ENCODE peak calls at places on chromosomes 12 and 14, in four cellular contexts. F is mesendoderm, H is thyroid gland, R is sigmoid colon. Z is an unnamed sample. For H3K27me3, the result is how much of the 10 kb centered on the place peaks cover.

GRCh38 chr12:96233941-96234461 is 39.8 kb downstream of the ELK3 start:
- DNase-seq in F (no peak), H (peak), R (peak), Z (peak)

GRCh38 chr14:91870001-91870400 is 2.7 kb upstream of the TC2N start:
- DNase-seq in F (peak), H (no peak), R (no peak), Z (no peak)

GRCh38 chr14:22084393-22085281 is 411.0 kb upstream of the OR4E1 start:
- DNase-seq in H (no peak), F (peak), R (no peak), Z (no peak)

GRCh38 chr12:95554532-95555071 is 3.3 kb upstream of the USP44 start:
- DNase-seq in F (no peak), R (no peak), H (peak), Z (no peak)

GRCh38 chr12:104220931-104221330 is 5.4 kb downstream of the TXNRD1 start:
- DNase-seq in F (no peak), R (no peak), H (no peak), Z (no peak)

GRCh38 chr14:77529963-77530362 is 31.3 kb upstream of the ISM2 start:
- DNase-seq in H (no peak), F (no peak), R (no peak), Z (no peak)

GRCh38 chr12:129193263-129193871 is 340.1 kb downstream of the GLT1D1 start:
- DNase-seq in R (no peak), H (no peak), F (peak), Z (no peak)

GRCh38 chr14:105485720-105486332 is 860 bp upstream of the CRIP1 start:
- DNase-seq in F (peak), H (no peak), R (no peak), Z (no peak)

GRCh38 chr12:46266382-46266791 is 2.5 kb downstream of the SLC38A1 start:
- DNase-seq in R (no peak), H (no peak), F (peak), Z (no peak)

GRCh38 chr12:124484067-124484466 is 83.3 kb downstream of the NCOR2 start:
- DNase-seq in R (no peak), H (no peak), F (no peak), Z (no peak)

GRCh38 chr12:117514016-117514415 is 152.6 kb upstream of the NOS1 start:
- DNase-seq in R (no peak), H (peak), F (no peak), Z (no peak)

GRCh38 chr12:73361867-73362230 is 1089.7 kb downstream of the TRHDE start:
- DNase-seq in F (no peak), R (no peak), H (no peak), Z (no peak)

GRCh38 chr12:6368906-6369525 is 6.3 kb downstream of the SCNN1A start:
- DNase-seq in F (no peak), H (no peak), R (no peak), Z (no peak)

GRCh38 chr14:100568998-100569733 is 18.1 kb downstream of the BEGAIN start:
- DNase-seq in H (no peak), R (no peak), F (no peak), Z (no peak)

GRCh38 chr14:100573009-100573756 is 14.0 kb downstream of the BEGAIN start:
- DNase-seq in F (peak), R (no peak), H (no peak), Z (no peak)

GRCh38 chr14:100571837-100572236 is 15.4 kb downstream of the BEGAIN start:
- DNase-seq in R (no peak), H (no peak), F (no peak), Z (no peak)

GRCh38 chr14:100569734-100570251 is 17.4 kb downstream of the BEGAIN start:
- DNase-seq in R (no peak), F (no peak), H (no peak), Z (no peak)

DNA sequence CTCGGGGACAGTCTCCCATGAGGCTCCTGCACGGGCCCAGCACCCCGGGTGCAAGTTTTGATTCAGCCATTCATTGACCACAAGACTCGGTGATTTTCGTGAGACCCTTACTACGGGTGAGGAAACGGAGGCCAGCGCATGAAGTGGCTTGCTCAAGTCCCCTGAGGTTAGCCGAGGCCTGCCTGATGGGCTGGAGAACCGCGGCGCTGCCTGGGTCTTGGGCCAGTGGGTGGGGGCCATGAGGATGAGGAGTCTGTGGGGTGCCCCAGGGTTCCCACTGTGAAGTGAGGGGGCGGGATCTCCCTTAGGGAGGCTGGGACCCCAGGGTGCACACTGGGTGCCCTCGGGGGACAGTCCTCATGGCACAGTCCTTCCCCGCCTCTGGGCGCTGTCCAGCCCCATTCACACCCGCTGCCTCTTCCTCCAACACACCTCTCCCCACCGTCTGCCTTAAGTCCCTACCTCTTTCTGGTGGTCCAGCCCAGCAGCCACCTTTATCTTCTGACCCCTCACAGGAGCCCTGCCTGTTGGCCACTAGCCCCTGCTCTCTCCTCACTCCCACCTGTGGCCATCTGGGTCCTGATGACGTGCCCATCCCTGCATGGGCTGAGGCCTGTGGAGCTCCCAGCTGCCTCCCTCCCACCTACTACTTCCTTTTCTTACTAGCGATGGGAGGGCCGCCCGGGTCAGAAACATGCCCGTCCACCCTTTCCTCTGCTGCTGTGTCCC is 16.3 kb downstream of the BEGAIN start:
- DNase-seq in H (no peak), R (no peak), F (no peak), Z (no peak)
- H3K27me3 ChIP-seq in H (under half), R (half or more), F (under half), Z (under half)

DNA sequence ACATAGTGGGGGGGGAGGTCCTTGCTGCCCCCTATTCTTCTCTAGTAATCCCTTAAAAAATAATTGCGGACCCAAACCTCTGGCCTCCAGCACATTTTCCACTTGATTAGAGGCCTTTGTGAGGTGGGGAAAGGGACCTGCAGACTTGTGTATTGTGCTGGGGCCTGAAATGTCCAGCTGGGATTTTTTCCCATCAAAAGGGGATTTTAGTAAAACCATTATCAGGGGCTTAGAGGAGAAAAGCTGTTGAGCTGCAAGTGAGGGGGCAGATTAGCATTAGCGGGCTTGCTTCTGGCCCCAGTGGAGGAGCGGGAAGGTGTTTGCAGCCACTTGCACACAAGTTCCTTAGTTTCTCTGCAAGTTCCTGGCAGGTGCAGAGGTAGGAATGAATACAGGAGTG is 13.9 kb downstream of the FBXL14 start:
- DNase-seq in H (no peak), F (peak), R (no peak), Z (no peak)
- H3K27me3 ChIP-seq in H (under half), F (under half), R (under half), Z (under half)

GRCh38 chr12:132182206-132182710 is 38.0 kb downstream of the NOC4L start:
- DNase-seq in H (no peak), F (no peak), R (no peak), Z (no peak)

GRCh38 chr12:132181570-132182200 is 37.4 kb downstream of the NOC4L start:
- DNase-seq in H (no peak), F (no peak), R (no peak), Z (no peak)

GRCh38 chr12:132179431-132180362 is 35.4 kb downstream of the NOC4L start:
- DNase-seq in R (no peak), F (no peak), H (no peak), Z (no peak)

GRCh38 chr12:132182711-132183365 is 38.6 kb downstream of the NOC4L start:
- DNase-seq in R (no peak), H (no peak), F (no peak), Z (no peak)

DNA sequence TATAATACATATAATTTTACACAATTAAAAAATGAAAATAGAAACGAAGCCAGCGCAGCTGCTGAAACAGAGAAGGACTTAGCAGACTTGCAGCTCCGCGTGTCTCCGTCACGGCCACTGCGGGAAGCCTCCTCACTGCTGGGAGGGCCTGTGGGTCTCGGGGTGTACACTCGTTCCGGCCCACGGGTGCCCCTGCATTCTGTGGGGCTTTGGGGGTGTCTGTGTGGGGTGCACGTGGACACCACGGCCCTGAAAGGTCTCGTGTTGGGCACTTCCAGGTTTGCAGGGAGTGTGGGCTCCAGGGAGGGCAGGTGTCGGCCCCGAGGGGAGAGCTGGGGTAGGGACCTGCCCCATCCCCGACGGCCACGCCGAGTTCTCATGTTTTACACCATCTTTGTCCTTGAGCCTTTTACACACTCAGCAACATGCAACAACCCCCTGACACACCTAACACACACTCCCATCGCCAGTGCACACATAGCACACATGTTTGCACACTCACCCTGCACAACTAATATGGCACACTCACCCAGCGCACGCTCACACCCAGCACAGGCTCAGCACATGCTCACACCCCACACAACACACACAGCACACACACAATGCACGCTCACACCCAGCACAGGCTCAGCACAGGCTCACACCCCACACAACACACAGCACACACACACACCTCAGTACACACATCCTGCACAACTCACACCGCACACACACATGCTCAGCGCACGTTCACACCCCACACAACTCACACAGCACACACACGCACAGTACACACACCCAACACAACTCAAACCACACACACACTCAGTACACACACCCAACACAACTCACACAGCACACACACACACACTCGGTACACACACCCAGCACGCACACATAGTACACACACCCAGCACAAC is 36.6 kb downstream of the NOC4L start:
- DNase-seq in F (no peak), R (no peak), H (no peak), Z (no peak)
- H3K27me3 ChIP-seq in F (under half), R (under half), H (under half), Z (under half)

DNA sequence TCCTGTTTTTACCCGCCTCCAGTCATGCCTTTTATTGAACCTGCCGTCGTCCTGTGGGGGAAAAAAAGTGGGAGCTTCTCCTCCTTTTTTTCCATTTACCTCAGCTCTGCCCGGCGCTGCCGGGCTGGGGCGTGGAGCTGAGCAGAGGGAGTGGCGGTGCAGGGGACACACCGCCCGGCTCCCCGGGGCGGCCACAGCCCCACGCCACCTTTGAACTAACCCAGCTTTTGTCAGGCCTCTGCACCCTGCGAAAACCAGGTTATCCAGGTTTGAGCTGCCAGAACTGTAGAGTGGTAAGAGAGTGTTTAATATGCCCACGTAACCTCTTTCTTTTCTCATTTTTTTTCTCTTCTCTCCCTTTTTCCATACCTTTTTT is 161.0 kb upstream of the FKBP4 start:
- DNase-seq in F (no peak), R (peak), H (no peak), Z (no peak)
- H3K27me3 ChIP-seq in F (under half), R (under half), H (under half), Z (under half)

GRCh38 chr14:23141706-23142467 is 22.8 kb upstream of the CEBPE start:
- DNase-seq in R (peak), F (peak), H (peak), Z (peak)
- H3K27me3 ChIP-seq in R (under half), F (under half), H (under half), Z (under half)

GRCh38 chr12:115012861-115013667 is 329.1 kb upstream of the TBX3 start:
- DNase-seq in H (no peak), F (peak), R (no peak), Z (no peak)

GRCh38 chr12:115008951-115009350 is 325.0 kb upstream of the TBX3 start:
- DNase-seq in F (no peak), R (no peak), H (no peak), Z (no peak)

GRCh38 chr12:115013668-115014072 is 329.7 kb upstream of the TBX3 start:
- DNase-seq in R (no peak), H (no peak), F (no peak), Z (no peak)

GRCh38 chr12:115011703-115012102 is 327.7 kb upstream of the TBX3 start:
- DNase-seq in R (no peak), F (no peak), H (no peak), Z (no peak)

GRCh38 chr12:115010324-115010995 is 326.5 kb upstream of the TBX3 start:
- DNase-seq in H (no peak), F (no peak), R (no peak), Z (no peak)
- H3K27me3 ChIP-seq in H (under half), F (under half), R (under half), Z (under half)

Z was measured in thoracic aorta.